ENCODE peak calls at places on chromosome 21, in four cellular contexts. One of them, this sample, is unnamed.

GRCh38 chr21:29351691-29352090 is 53.0 kb downstream of the BACH1 start:
- DNase-seq in PC-9: no peak
- DNase-seq in aorta: no peak
- DNase-seq in K562: no peak
- DNase-seq in this sample: no peak

GRCh38 chr21:29942033-29942432 is 2.2 kb upstream of the GRIK1 start:
- DNase-seq in PC-9: no peak
- DNase-seq in aorta: no peak
- DNase-seq in K562: no peak
- DNase-seq in this sample: no peak

GRCh38 chr21:17819878-17820232 is 699 bp upstream of the C21orf91 start:
- DNase-seq in PC-9: no peak
- DNase-seq in aorta: no peak
- DNase-seq in K562: peak
- DNase-seq in this sample: no peak

GRCh38 chr21:26148834-26149354 is 21.7 kb downstream of the APP start:
- DNase-seq in PC-9: no peak
- DNase-seq in aorta: no peak
- DNase-seq in K562: no peak
- DNase-seq in this sample: no peak

GRCh38 chr21:15667010-15667409 is 62.8 kb upstream of the USP25 start:
- DNase-seq in PC-9: no peak
- DNase-seq in aorta: no peak
- DNase-seq in K562: no peak
- DNase-seq in this sample: peak

GRCh38 chr21:17467392-17467791 is 45.5 kb upstream of the CXADR start:
- DNase-seq in PC-9: no peak
- DNase-seq in aorta: no peak
- DNase-seq in K562: no peak
- DNase-seq in this sample: no peak

GRCh38 chr21:26945916-26946315 is 21.0 kb downstream of the ADAMTS5 start:
- DNase-seq in PC-9: no peak
- DNase-seq in aorta: no peak
- DNase-seq in K562: no peak
- DNase-seq in this sample: no peak

GRCh38 chr21:20998886-20999285 is 677 bp downstream of the NCAM2 start:
- DNase-seq in PC-9: no peak
- DNase-seq in aorta: no peak
- DNase-seq in K562: no peak
- DNase-seq in this sample: no peak

GRCh38 chr21:15826147-15826780 is 96.5 kb downstream of the USP25 start:
- DNase-seq in PC-9: no peak
- DNase-seq in aorta: no peak
- DNase-seq in K562: peak
- DNase-seq in this sample: peak

GRCh38 chr21:20802631-20803260 is 195.5 kb upstream of the NCAM2 start:
- DNase-seq in PC-9: no peak
- DNase-seq in aorta: no peak
- DNase-seq in K562: no peak
- DNase-seq in this sample: no peak

GRCh38 chr21:44551290-44552015 is at the start of gene KRTAP10-2:
- DNase-seq in PC-9: no peak
- DNase-seq in aorta: no peak
- DNase-seq in K562: no peak
- DNase-seq in this sample: no peak

GRCh38 chr21:44617071-44617501 is 5.2 kb downstream of the KRTAP10-8 start:
- DNase-seq in PC-9: no peak
- DNase-seq in aorta: no peak
- DNase-seq in K562: no peak
- DNase-seq in this sample: no peak

GRCh38 chr21:29601072-29601471 is 302.4 kb downstream of the BACH1 start:
- DNase-seq in PC-9: no peak
- DNase-seq in aorta: no peak
- DNase-seq in K562: no peak
- DNase-seq in this sample: no peak

GRCh38 chr21:26388731-26389231 is 184.3 kb downstream of the CYYR1 start:
- DNase-seq in PC-9: peak
- DNase-seq in aorta: no peak
- DNase-seq in K562: no peak
- DNase-seq in this sample: peak

GRCh38 chr21:37389456-37389855 is 22.9 kb downstream of the DYRK1A start:
- DNase-seq in PC-9: no peak
- DNase-seq in aorta: no peak
- DNase-seq in K562: no peak
- DNase-seq in this sample: no peak

GRCh38 chr21:41217656-41218380 is 49.9 kb downstream of the BACE2 start:
- DNase-seq in PC-9: peak
- DNase-seq in aorta: peak
- DNase-seq in K562: peak
- DNase-seq in this sample: no peak

GRCh38 chr21:37877171-37877570 is 39.1 kb downstream of the KCNJ6 start:
- DNase-seq in PC-9: no peak
- DNase-seq in aorta: no peak
- DNase-seq in K562: no peak
- DNase-seq in this sample: no peak

GRCh38 chr21:27819299-27819698 is 852.4 kb upstream of the ADAMTS5 start:
- DNase-seq in PC-9: no peak
- DNase-seq in aorta: no peak
- DNase-seq in K562: no peak
- DNase-seq in this sample: no peak

GRCh38 chr21:44533891-44534627 is 5.9 kb downstream of the KRTAP10-1 start:
- DNase-seq in PC-9: no peak
- DNase-seq in aorta: no peak
- DNase-seq in K562: peak
- DNase-seq in this sample: no peak

GRCh38 chr21:37811711-37812110 is 104.5 kb downstream of the KCNJ6 start:
- DNase-seq in PC-9: no peak
- DNase-seq in aorta: no peak
- DNase-seq in K562: no peak
- DNase-seq in this sample: no peak

GRCh38 chr21:37146320-37147225 is 73.5 kb downstream of the TTC3 start:
- DNase-seq in PC-9: no peak
- DNase-seq in aorta: no peak
- DNase-seq in K562: no peak
- DNase-seq in this sample: no peak

GRCh38 chr21:37684577-37684976 is 231.7 kb downstream of the KCNJ6 start:
- DNase-seq in PC-9: no peak
- DNase-seq in aorta: no peak
- DNase-seq in K562: no peak
- DNase-seq in this sample: no peak

GRCh38 chr21:20971296-20971921 is 26.8 kb upstream of the NCAM2 start:
- DNase-seq in PC-9: peak
- DNase-seq in aorta: no peak
- DNase-seq in K562: peak
- DNase-seq in this sample: peak

GRCh38 chr21:23524685-23525084 is 2082.6 kb downstream of the MRPL39 start:
- DNase-seq in PC-9: no peak
- DNase-seq in aorta: no peak
- DNase-seq in K562: no peak
- DNase-seq in this sample: no peak

GRCh38 chr21:37562920-37563640 is 196.5 kb downstream of the DYRK1A start:
- DNase-seq in PC-9: no peak
- DNase-seq in aorta: no peak
- DNase-seq in K562: peak
- DNase-seq in this sample: no peak

GRCh38 chr21:28473530-28474225 is 519.0 kb downstream of the LTN1 start:
- DNase-seq in PC-9: no peak
- DNase-seq in aorta: no peak
- DNase-seq in K562: no peak
- DNase-seq in this sample: no peak

GRCh38 chr21:45029298-45029967 is 44.9 kb upstream of the ADARB1 start:
- DNase-seq in PC-9: no peak
- DNase-seq in aorta: peak
- DNase-seq in K562: no peak
- DNase-seq in this sample: no peak

GRCh38 chr21:27202301-27202700 is 235.4 kb upstream of the ADAMTS5 start:
- DNase-seq in PC-9: no peak
- DNase-seq in aorta: no peak
- DNase-seq in K562: no peak
- DNase-seq in this sample: no peak

GRCh38 chr21:34027727-34028461 is 45.5 kb upstream of the MRPS6 start:
- DNase-seq in PC-9: no peak
- DNase-seq in aorta: no peak
- DNase-seq in K562: no peak
- DNase-seq in this sample: no peak

GRCh38 chr21:42389449-42389835 is 6.4 kb downstream of the TMPRSS3 start:
- DNase-seq in PC-9: peak
- DNase-seq in aorta: peak
- DNase-seq in K562: no peak
- DNase-seq in this sample: no peak
- H3K27ac ChIP-seq in PC-9: peak
- H3K27ac ChIP-seq in aorta: no peak
- H3K27ac ChIP-seq in K562: no peak
- H3K27ac ChIP-seq in this sample: no peak

DNA sequence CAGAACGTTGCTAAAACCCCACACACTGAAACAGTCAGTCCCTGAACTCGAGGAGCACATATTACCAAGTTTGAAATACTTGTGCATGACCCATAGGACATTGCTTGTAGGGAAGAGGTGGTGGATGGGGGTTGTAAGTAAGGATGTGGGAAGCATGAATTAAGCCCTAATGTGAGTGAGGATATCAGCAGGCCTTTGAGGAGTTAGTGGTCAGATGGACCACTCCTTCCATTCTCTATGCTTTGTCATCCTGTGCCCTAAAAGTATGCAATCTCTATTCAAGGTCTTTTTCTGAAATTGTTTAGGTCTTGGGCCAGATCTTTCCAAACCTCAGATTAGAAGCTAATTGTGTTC is 70.9 kb upstream of the SAMSN1 start:
- DNase-seq in PC-9: no peak
- DNase-seq in aorta: no peak
- DNase-seq in K562: no peak
- DNase-seq in this sample: no peak
- H3K27ac ChIP-seq in PC-9: no peak
- H3K27ac ChIP-seq in aorta: no peak
- H3K27ac ChIP-seq in K562: no peak
- H3K27ac ChIP-seq in this sample: no peak

DNA sequence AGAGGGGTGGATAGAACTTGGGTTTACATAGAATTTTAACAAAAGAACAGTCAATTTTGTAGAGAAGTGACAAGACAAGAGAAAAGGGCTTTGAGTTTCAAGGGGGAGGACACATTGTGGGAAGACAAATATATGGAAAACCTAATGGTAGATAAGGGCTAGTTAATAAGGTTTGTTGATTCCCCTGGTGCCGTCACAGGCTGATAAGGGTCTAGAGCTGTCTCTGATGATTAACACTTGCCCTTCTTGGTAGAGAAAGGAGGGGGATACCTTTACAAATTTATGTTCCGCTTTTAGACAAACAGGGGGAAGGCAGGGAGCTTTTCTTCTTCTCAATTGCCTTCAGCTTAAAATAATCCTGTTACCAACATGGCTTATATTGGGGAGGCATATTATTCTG is 124.3 kb downstream of the ETS2 start:
- DNase-seq in PC-9: no peak
- DNase-seq in aorta: no peak
- DNase-seq in K562: no peak
- DNase-seq in this sample: no peak
- H3K27ac ChIP-seq in PC-9: no peak
- H3K27ac ChIP-seq in aorta: no peak
- H3K27ac ChIP-seq in K562: no peak
- H3K27ac ChIP-seq in this sample: no peak

GRCh38 chr21:36059823-36060158 is 535 bp downstream of the SETD4 start:
- DNase-seq in PC-9: no peak
- DNase-seq in aorta: peak
- DNase-seq in K562: peak
- DNase-seq in this sample: no peak
- H3K27ac ChIP-seq in PC-9: peak
- H3K27ac ChIP-seq in aorta: peak
- H3K27ac ChIP-seq in K562: peak
- H3K27ac ChIP-seq in this sample: peak

DNA sequence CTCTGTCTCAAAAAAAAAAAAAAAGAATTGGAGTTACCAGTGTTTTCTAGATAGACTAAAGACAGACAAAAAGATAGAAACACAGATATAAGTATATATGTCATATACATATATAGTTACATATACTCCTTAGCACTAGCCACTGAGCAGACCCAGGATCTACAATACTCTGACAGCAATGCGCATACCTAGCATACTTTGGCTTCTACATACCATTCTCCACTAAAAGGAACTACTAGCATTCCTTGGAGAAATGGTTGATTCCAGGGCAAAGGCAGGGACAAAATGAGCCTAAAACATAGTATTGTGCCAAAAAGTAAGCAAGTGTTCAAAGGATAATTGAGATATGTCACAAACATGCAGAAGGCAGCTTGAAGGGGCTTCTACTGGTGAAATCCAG is 22.7 kb downstream of the SYNJ1 start:
- DNase-seq in PC-9: no peak
- DNase-seq in aorta: no peak
- DNase-seq in K562: no peak
- DNase-seq in this sample: no peak
- H3K27ac ChIP-seq in PC-9: no peak
- H3K27ac ChIP-seq in aorta: no peak
- H3K27ac ChIP-seq in K562: no peak
- H3K27ac ChIP-seq in this sample: no peak

GRCh38 chr21:46039891-46040660 is 57.8 kb upstream of the COL6A2 start:
- DNase-seq in PC-9: no peak
- DNase-seq in aorta: no peak
- DNase-seq in K562: no peak
- DNase-seq in this sample: no peak
- H3K27ac ChIP-seq in PC-9: no peak
- H3K27ac ChIP-seq in aorta: no peak
- H3K27ac ChIP-seq in K562: no peak
- H3K27ac ChIP-seq in this sample: no peak

GRCh38 chr21:18917602-18918001 is 514.0 kb upstream of the TMPRSS15 start:
- DNase-seq in PC-9: no peak
- DNase-seq in aorta: no peak
- DNase-seq in K562: no peak
- DNase-seq in this sample: no peak
- H3K27ac ChIP-seq in PC-9: no peak
- H3K27ac ChIP-seq in aorta: no peak
- H3K27ac ChIP-seq in K562: no peak
- H3K27ac ChIP-seq in this sample: no peak

GRCh38 chr21:32190491-32191144 is 88.2 kb downstream of the MIS18A start:
- DNase-seq in PC-9: no peak
- DNase-seq in aorta: no peak
- DNase-seq in K562: no peak
- DNase-seq in this sample: no peak
- H3K27ac ChIP-seq in PC-9: no peak
- H3K27ac ChIP-seq in aorta: no peak
- H3K27ac ChIP-seq in K562: no peak
- H3K27ac ChIP-seq in this sample: no peak

GRCh38 chr21:35484856-35485255 is 435.8 kb upstream of the RUNX1 start:
- DNase-seq in PC-9: no peak
- DNase-seq in aorta: no peak
- DNase-seq in K562: no peak
- DNase-seq in this sample: no peak
- H3K27ac ChIP-seq in PC-9: no peak
- H3K27ac ChIP-seq in aorta: no peak
- H3K27ac ChIP-seq in K562: no peak
- H3K27ac ChIP-seq in this sample: no peak

This sample was measured in epithelial cell of prostate.